ENCODE peak calls at places on chromosomes 4 and X, in ten cellular contexts. S is pancreas; K is astrocyte; P is tibial nerve; M is sigmoid colon; Y is stomach; R is OCI-LY7; D is HepG2; H is cardiac muscle cell; U is naive thymus-derived CD4-positive, alpha-beta T cell. W is an unnamed sample. For H3K9me3, the result is how much of the 10 kb centered on the place peaks cover.

GRCh38 chrX:118727686-118728339 is 407 bp downstream of the IL13RA1 start:
- DNase-seq in R (no peak), H (peak), D (peak), P (no peak), S (peak), Y (peak), M (no peak), K (peak), U (no peak), W (no peak)

GRCh38 chrX:8245411-8245810 is 74.3 kb upstream of the VCX2 start:
- DNase-seq in M (no peak), Y (no peak), H (peak), R (no peak), P (no peak), D (no peak), U (no peak), S (no peak), K (no peak), W (no peak)

GRCh38 chr4:89549907-89550306 is 242.3 kb upstream of the GPRIN3 start:
- DNase-seq in R (no peak), U (no peak), P (no peak), Y (no peak), M (no peak), K (no peak), D (no peak), H (no peak), S (no peak), W (no peak)

GRCh38 chr4:39812500-39812899 is 114.6 kb downstream of the UBE2K start:
- DNase-seq in H (no peak), Y (no peak), S (no peak), P (no peak), U (no peak), R (no peak), M (no peak), K (no peak), D (no peak), W (no peak)

GRCh38 chr4:162157241-162157640 is 6.6 kb downstream of the FSTL5 start:
- DNase-seq in Y (no peak), H (no peak), D (no peak), K (no peak), R (no peak), P (no peak), M (no peak), U (no peak), S (no peak), W (no peak)

GRCh38 chr4:138078264-138078663 is 163.9 kb downstream of the SLC7A11 start:
- DNase-seq in R (no peak), D (no peak), U (no peak), M (no peak), H (no peak), Y (no peak), K (no peak), S (no peak), P (no peak), W (no peak)

GRCh38 chrX:107704181-107704580 is 71.4 kb downstream of the TSC22D3 start:
- DNase-seq in H (peak), M (no peak), S (no peak), K (no peak), R (no peak), D (no peak), Y (no peak), P (no peak), U (no peak), W (no peak)

GRCh38 chr4:128386761-128387599 is 99.4 kb upstream of the PGRMC2 start:
- DNase-seq in S (peak), D (no peak), U (no peak), H (no peak), R (no peak), K (peak), P (peak), Y (peak), M (peak), W (no peak)

GRCh38 chr4:120865985-120866384 is 56.5 kb downstream of the PRDM5 start:
- DNase-seq in U (no peak), R (peak), H (no peak), M (no peak), Y (no peak), K (peak), D (no peak), P (no peak), S (no peak), W (no peak)

GRCh38 chrX:109855501-109855900 is 122.4 kb upstream of the ACSL4 start:
- DNase-seq in M (no peak), S (no peak), K (no peak), P (no peak), H (no peak), U (no peak), Y (no peak), D (peak), R (no peak), W (no peak)

GRCh38 chrX:8724176-8724757 is 7.7 kb downstream of the ANOS1 start:
- DNase-seq in U (no peak), P (no peak), M (no peak), D (no peak), Y (no peak), R (no peak), K (no peak), H (no peak), S (no peak), W (no peak)

GRCh38 chr4:105637409-105638258 is 70.9 kb downstream of the INTS12 start:
- DNase-seq in H (peak), U (no peak), S (peak), D (peak), R (peak), M (peak), K (peak), Y (peak), P (peak), W (no peak)

GRCh38 chr4:13527983-13528822 is 16.1 kb downstream of the NKX3-2 start:
- DNase-seq in Y (no peak), M (peak), S (no peak), R (peak), D (no peak), K (no peak), H (no peak), P (no peak), U (no peak), W (no peak)

GRCh38 chr4:576991-577498 is 950 bp upstream of the TMEM271 start:
- DNase-seq in K (no peak), Y (no peak), R (no peak), D (no peak), P (no peak), S (no peak), M (no peak), H (no peak), U (no peak), W (no peak)

GRCh38 chr4:6748286-6748685 is 32.3 kb downstream of the BLOC1S4 start:
- DNase-seq in R (no peak), K (no peak), Y (no peak), H (no peak), D (no peak), M (no peak), U (no peak), P (no peak), S (no peak), W (no peak)

GRCh38 chr4:1210241-1210841 is 38.0 kb upstream of the SPON2 start:
- DNase-seq in K (no peak), D (no peak), H (no peak), Y (no peak), M (peak), R (no peak), U (no peak), P (no peak), S (peak), W (no peak)

GRCh38 chr4:176902710-176903323 is 110.1 kb upstream of the VEGFC start:
- DNase-seq in S (no peak), P (no peak), Y (no peak), M (no peak), U (no peak), K (peak), R (no peak), D (no peak), H (no peak), W (no peak)

GRCh38 chr4:113840850-113841249 is 79.3 kb upstream of the CAMK2D start:
- DNase-seq in S (no peak), M (no peak), Y (no peak), R (no peak), D (no peak), P (no peak), K (no peak), H (no peak), U (no peak), W (no peak)

GRCh38 chr4:152564336-152564735 is 28.4 kb upstream of the FBXW7 start:
- DNase-seq in M (no peak), P (no peak), R (no peak), U (no peak), S (no peak), H (no peak), Y (no peak), D (no peak), K (no peak), W (no peak)

GRCh38 chr4:3375688-3376087 is 66.1 kb upstream of the HGFAC start:
- DNase-seq in P (no peak), D (no peak), S (no peak), U (no peak), Y (no peak), M (peak), H (no peak), K (peak), R (no peak), W (no peak)

GRCh38 chrX:68684291-68684918 is 36.9 kb downstream of the STARD8 start:
- DNase-seq in P (no peak), M (peak), Y (no peak), H (no peak), U (no peak), K (no peak), D (no peak), R (no peak), S (no peak), W (no peak)

GRCh38 chr4:99029018-99029735 is 33.7 kb downstream of the METAP1 start:
- DNase-seq in Y (no peak), H (no peak), M (no peak), R (no peak), S (no peak), P (no peak), K (no peak), D (no peak), U (no peak), W (no peak)

GRCh38 chr4:24471623-24472510 is 112.5 kb downstream of the DHX15 start:
- DNase-seq in D (no peak), Y (no peak), K (peak), P (peak), R (no peak), S (peak), M (peak), U (no peak), H (peak), W (no peak)

GRCh38 chr4:15001825-15002658 is at the start of gene CPEB2:
- DNase-seq in S (peak), M (peak), D (peak), K (peak), U (peak), R (peak), P (peak), H (peak), Y (peak), W (peak)

GRCh38 chrX:136725446-136726104 is 55.2 kb downstream of the ARHGEF6 start:
- DNase-seq in Y (no peak), U (no peak), M (peak), D (no peak), P (peak), K (peak), H (no peak), S (no peak), R (no peak), W (no peak)

GRCh38 chrX:151970027-151970426 is 4.4 kb downstream of the GABRE start:
- DNase-seq in S (no peak), H (no peak), U (no peak), K (no peak), P (no peak), Y (no peak), R (no peak), D (no peak), M (no peak), W (no peak)

GRCh38 chr4:43754566-43754965 is 694.0 kb downstream of the KCTD8 start:
- DNase-seq in R (no peak), K (no peak), S (no peak), U (no peak), M (no peak), D (no peak), P (no peak), Y (no peak), H (no peak), W (no peak)

GRCh38 chr4:107913283-107913899 is 18.0 kb upstream of the CYP2U1 start:
- DNase-seq in K (peak), Y (no peak), S (no peak), D (peak), R (peak), P (peak), M (no peak), H (peak), U (peak), W (no peak)

GRCh38 chr4:155433636-155434360 is 57.0 kb upstream of the MAP9 start:
- DNase-seq in D (no peak), Y (no peak), K (peak), P (no peak), S (no peak), R (no peak), M (no peak), U (no peak), H (no peak), W (no peak)

GRCh38 chr4:183142566-183143545 is 43.8 kb downstream of the WWC2 start:
- DNase-seq in K (peak), S (peak), U (no peak), M (peak), D (no peak), P (peak), R (no peak), Y (peak), H (peak), W (no peak)

GRCh38 chr4:123363729-123364128 is 32.9 kb upstream of the SPRY1 start:
- DNase-seq in M (no peak), Y (no peak), H (no peak), P (no peak), U (no peak), D (no peak), K (no peak), S (no peak), R (peak), W (no peak)

GRCh38 chr4:189511581-189511980 is 429.1 kb upstream of the FRG1 start:
- DNase-seq in K (no peak), H (no peak), R (no peak), U (no peak), S (no peak), D (no peak), Y (no peak), P (no peak), M (no peak), W (no peak)

GRCh38 chrX:39112143-39112542 is 310.9 kb downstream of the MID1IP1 start:
- DNase-seq in R (no peak), K (peak), U (no peak), D (no peak), P (no peak), M (no peak), H (no peak), S (no peak), Y (no peak), W (no peak)

GRCh38 chr4:109441858-109442480 is 8.4 kb downstream of the SEC24B start:
- DNase-seq in K (peak), H (no peak), P (no peak), Y (no peak), D (no peak), S (no peak), R (no peak), M (no peak), U (no peak), W (no peak)

GRCh38 chr4:3433138-3433869 is 8.5 kb upstream of the HGFAC start:
- DNase-seq in R (no peak), H (no peak), S (no peak), U (no peak), D (no peak), P (no peak), M (no peak), K (no peak), Y (no peak), W (no peak)

GRCh38 chrX:97895751-97896150 is 1012.0 kb downstream of the RPA4 start:
- DNase-seq in D (no peak), R (no peak), M (no peak), U (no peak), H (no peak), K (peak), P (no peak), S (no peak), Y (no peak), W (no peak)

GRCh38 chrX:68694429-68695205 is 47.2 kb downstream of the STARD8 start:
- DNase-seq in D (no peak), K (no peak), U (no peak), S (no peak), P (no peak), M (no peak), Y (no peak), H (no peak), R (no peak), W (no peak)

GRCh38 chr4:76445911-76446310 is 10.9 kb downstream of the SHROOM3 start:
- DNase-seq in P (no peak), S (no peak), R (no peak), M (no peak), D (no peak), K (no peak), H (no peak), Y (no peak), U (no peak), W (no peak)

GRCh38 chrX:17082831-17083230 is 136.4 kb downstream of the REPS2 start:
- DNase-seq in Y (no peak), M (no peak), P (no peak), K (no peak), D (peak), R (peak), H (no peak), S (no peak), U (no peak), W (no peak)

GRCh38 chr4:173535932-173536331 is 5.9 kb upstream of the HAND2 start:
- DNase-seq in S (no peak), K (no peak), H (no peak), U (no peak), Y (no peak), P (no peak), R (no peak), D (no peak), M (no peak), W (no peak)

GRCh38 chr4:173535165-173535737 is 5.2 kb upstream of the HAND2 start:
- DNase-seq in Y (no peak), S (no peak), H (no peak), P (no peak), M (no peak), K (no peak), U (no peak), D (no peak), R (no peak), W (no peak)

GRCh38 chr4:173532725-173533511 is 2.9 kb upstream of the HAND2 start:
- DNase-seq in D (no peak), M (peak), P (no peak), R (no peak), S (no peak), U (no peak), Y (no peak), K (no peak), H (no peak), W (no peak)

GRCh38 chr4:173536808-173537429 is 6.9 kb upstream of the HAND2 start:
- DNase-seq in Y (no peak), K (no peak), H (peak), D (peak), S (no peak), M (peak), R (no peak), P (no peak), U (no peak), W (no peak)

GRCh38 chr4:173534439-173534838 is 4.4 kb upstream of the HAND2 start:
- DNase-seq in R (no peak), S (no peak), Y (no peak), D (no peak), H (no peak), M (peak), U (no peak), K (no peak), P (no peak), W (no peak)
- H3K27ac ChIP-seq in R (no peak), S (no peak), Y (peak), D (no peak), H (no peak), M (peak), U (no peak), K (no peak), P (no peak), W (no peak)

DNA sequence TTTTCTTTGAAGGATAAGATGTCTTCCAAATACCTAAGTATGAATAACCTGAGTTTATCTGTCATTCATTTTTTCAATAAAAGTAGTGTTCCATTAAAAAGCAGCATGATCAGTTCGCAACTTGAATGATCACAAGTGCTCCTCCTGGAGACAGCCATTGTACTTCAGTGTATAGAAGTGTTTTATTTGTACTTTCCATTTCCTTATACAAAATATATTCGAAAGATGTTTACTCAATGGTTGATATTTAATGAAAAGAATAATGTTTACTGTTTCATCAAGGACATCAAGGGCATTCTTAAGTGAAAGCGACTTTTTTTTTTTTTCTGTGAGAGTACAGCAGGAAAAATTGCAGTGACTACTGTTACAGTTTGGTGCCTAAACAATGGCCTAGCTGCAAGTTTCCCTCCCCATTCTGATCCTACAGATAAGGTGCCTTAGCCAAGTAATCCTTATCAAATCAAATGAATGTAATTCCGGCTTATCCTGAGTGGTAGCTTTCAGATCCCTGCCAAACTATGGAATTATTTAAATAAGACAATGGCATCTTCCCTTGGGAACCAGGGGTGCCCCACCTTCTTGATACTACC is 69.0 kb upstream of the IL15 start:
- DNase-seq in K (no peak), H (no peak), R (no peak), S (no peak), P (no peak), U (no peak), M (no peak), D (no peak), Y (no peak), W (no peak)
- H3K9me3 ChIP-seq in K (under half), H (under half), R (under half), S (under half), P (under half), U (under half), M (under half), D (under half), Y (under half), W (under half)

GRCh38 chr4:101101072-101101471 is 246.3 kb downstream of the PPP3CA start:
- DNase-seq in M (no peak), D (no peak), R (no peak), K (no peak), P (no peak), S (no peak), U (no peak), Y (no peak), H (no peak), W (no peak)

GRCh38 chr4:101103381-101104142 is 243.8 kb downstream of the PPP3CA start:
- DNase-seq in S (no peak), U (no peak), P (no peak), D (no peak), M (no peak), K (no peak), R (peak), Y (no peak), H (peak), W (no peak)

GRCh38 chr4:101102114-101102752 is 245.1 kb downstream of the PPP3CA start:
- DNase-seq in H (no peak), K (peak), P (peak), U (no peak), D (no peak), S (no peak), Y (peak), R (no peak), M (peak), W (no peak)

GRCh38 chr4:101099001-101099400 is 248.3 kb downstream of the PPP3CA start:
- DNase-seq in M (no peak), H (no peak), Y (no peak), R (no peak), D (no peak), U (no peak), K (no peak), S (no peak), P (no peak), W (no peak)

GRCh38 chr4:101104264-101105052 is 242.9 kb downstream of the PPP3CA start:
- DNase-seq in S (no peak), P (no peak), Y (no peak), M (no peak), D (no peak), H (no peak), R (no peak), K (no peak), U (no peak), W (no peak)
- H3K27ac ChIP-seq in S (no peak), P (peak), Y (no peak), M (peak), D (no peak), H (no peak), R (peak), K (no peak), U (no peak), W (no peak)

DNA sequence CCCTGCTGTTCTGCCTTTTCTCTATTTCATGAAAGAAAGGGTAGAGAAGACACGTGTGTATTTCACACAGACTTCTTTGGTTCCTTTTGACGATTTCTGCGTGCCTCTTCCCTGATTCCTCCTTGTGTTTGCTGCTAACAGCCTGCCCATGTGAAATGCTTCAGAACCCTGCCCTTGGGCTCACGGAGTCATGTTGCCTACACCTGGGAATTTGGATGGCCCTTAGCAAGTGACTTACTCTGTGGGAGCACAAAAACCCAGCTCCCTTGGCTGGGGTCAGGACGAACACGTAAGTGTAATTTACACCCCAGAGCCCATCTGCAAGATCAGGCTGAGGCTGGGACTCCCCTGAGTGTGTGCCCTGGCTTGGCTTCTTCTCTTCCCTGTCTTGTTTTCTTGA is 220.3 kb upstream of the BCOR start:
- DNase-seq in Y (no peak), H (no peak), S (no peak), R (no peak), U (no peak), P (no peak), K (no peak), D (no peak), M (peak), W (no peak)
- H3K9me3 ChIP-seq in Y (under half), H (under half), S (under half), R (under half), U (under half), P (under half), K (under half), D (under half), M (under half), W (under half)

DNA sequence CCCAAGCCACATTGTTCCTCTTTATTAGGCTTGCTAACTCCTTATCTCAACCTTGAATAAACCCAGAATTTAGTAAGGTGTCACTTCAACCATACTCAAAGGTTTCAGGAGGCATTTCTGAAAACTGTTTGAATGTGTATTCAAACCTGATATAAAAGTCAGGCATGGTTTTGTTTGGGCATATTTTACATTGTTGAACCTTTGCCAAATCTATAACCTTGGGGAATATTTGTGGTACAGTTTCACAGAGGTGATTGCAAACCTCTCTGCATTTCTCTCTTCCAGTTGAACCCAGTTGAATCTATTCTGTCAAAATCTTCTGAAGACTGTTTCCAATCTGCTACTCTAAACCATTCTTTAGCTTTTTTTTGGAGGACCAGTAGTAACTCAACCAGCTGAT is 409.0 kb downstream of the TECRL start:
- DNase-seq in M (no peak), U (no peak), S (no peak), K (no peak), P (no peak), Y (no peak), D (no peak), R (no peak), H (no peak), W (no peak)
- H3K27ac ChIP-seq in M (no peak), U (no peak), S (no peak), K (no peak), P (no peak), Y (no peak), D (no peak), R (no peak), H (no peak), W (no peak)

W was measured in effector memory CD4-positive, alpha-beta T cell.